ENCODE peak calls at places on chromosomes 12 and 14, in ten cellular contexts. One of them, this sample, is unnamed.

GRCh38 chr12:131012279-131013069 is 58.8 kb downstream of the ADGRD1 start:
- DNase-seq in amygdala: no peak
- DNase-seq in psoas muscle: no peak
- DNase-seq in left ventricle myocardium inferior: no peak
- DNase-seq in sigmoid colon: no peak
- DNase-seq in ecto neural progenitor cell: no peak
- DNase-seq in left lung: no peak
- DNase-seq in iris pigment epithelial cell: no peak
- DNase-seq in stimulated activated CD8-positive, alpha-beta memory T cell treated with anti-CD3 and anti-CD28 coated beads, Interleukin-2, amount 100 ng/mL, for 1 hour: no peak
- DNase-seq in activated CD8-positive, alpha-beta memory T cell treated with anti-CD3 and anti-CD28 coated beads, Interleukin-2, amount 50 U/mL, for 4 hours: no peak
- DNase-seq in this sample: no peak

GRCh38 chr14:71348394-71348793 is 441.1 kb downstream of the PCNX1 start:
- DNase-seq in amygdala: no peak
- DNase-seq in psoas muscle: no peak
- DNase-seq in left ventricle myocardium inferior: no peak
- DNase-seq in sigmoid colon: no peak
- DNase-seq in ecto neural progenitor cell: no peak
- DNase-seq in left lung: no peak
- DNase-seq in iris pigment epithelial cell: no peak
- DNase-seq in stimulated activated CD8-positive, alpha-beta memory T cell treated with anti-CD3 and anti-CD28 coated beads, Interleukin-2, amount 100 ng/mL, for 1 hour: no peak
- DNase-seq in activated CD8-positive, alpha-beta memory T cell treated with anti-CD3 and anti-CD28 coated beads, Interleukin-2, amount 50 U/mL, for 4 hours: no peak
- DNase-seq in this sample: no peak

GRCh38 chr12:106133136-106134087 is 5.3 kb downstream of the NUAK1 start:
- DNase-seq in amygdala: no peak
- DNase-seq in psoas muscle: no peak
- DNase-seq in left ventricle myocardium inferior: no peak
- DNase-seq in sigmoid colon: no peak
- DNase-seq in ecto neural progenitor cell: no peak
- DNase-seq in left lung: no peak
- DNase-seq in iris pigment epithelial cell: no peak
- DNase-seq in stimulated activated CD8-positive, alpha-beta memory T cell treated with anti-CD3 and anti-CD28 coated beads, Interleukin-2, amount 100 ng/mL, for 1 hour: no peak
- DNase-seq in activated CD8-positive, alpha-beta memory T cell treated with anti-CD3 and anti-CD28 coated beads, Interleukin-2, amount 50 U/mL, for 4 hours: no peak
- DNase-seq in this sample: no peak

GRCh38 chr12:92185052-92185451 is 39.4 kb upstream of the BTG1 start:
- DNase-seq in amygdala: no peak
- DNase-seq in psoas muscle: no peak
- DNase-seq in left ventricle myocardium inferior: no peak
- DNase-seq in sigmoid colon: no peak
- DNase-seq in ecto neural progenitor cell: no peak
- DNase-seq in left lung: no peak
- DNase-seq in iris pigment epithelial cell: no peak
- DNase-seq in stimulated activated CD8-positive, alpha-beta memory T cell treated with anti-CD3 and anti-CD28 coated beads, Interleukin-2, amount 100 ng/mL, for 1 hour: no peak
- DNase-seq in activated CD8-positive, alpha-beta memory T cell treated with anti-CD3 and anti-CD28 coated beads, Interleukin-2, amount 50 U/mL, for 4 hours: no peak
- DNase-seq in this sample: no peak

GRCh38 chr14:73833530-73834257 is 17.9 kb upstream of the PTGR2 start:
- DNase-seq in amygdala: no peak
- DNase-seq in psoas muscle: no peak
- DNase-seq in left ventricle myocardium inferior: peak; percentile 27
- DNase-seq in sigmoid colon: no peak
- DNase-seq in ecto neural progenitor cell: no peak
- DNase-seq in left lung: no peak
- DNase-seq in iris pigment epithelial cell: peak; percentile 27
- DNase-seq in stimulated activated CD8-positive, alpha-beta memory T cell treated with anti-CD3 and anti-CD28 coated beads, Interleukin-2, amount 100 ng/mL, for 1 hour: no peak
- DNase-seq in activated CD8-positive, alpha-beta memory T cell treated with anti-CD3 and anti-CD28 coated beads, Interleukin-2, amount 50 U/mL, for 4 hours: no peak
- DNase-seq in this sample: no peak

GRCh38 chr14:23457587-23458445 is 11.7 kb upstream of the NGDN start:
- DNase-seq in amygdala: no peak
- DNase-seq in psoas muscle: no peak
- DNase-seq in left ventricle myocardium inferior: no peak
- DNase-seq in sigmoid colon: no peak
- DNase-seq in ecto neural progenitor cell: no peak
- DNase-seq in left lung: no peak
- DNase-seq in iris pigment epithelial cell: no peak
- DNase-seq in stimulated activated CD8-positive, alpha-beta memory T cell treated with anti-CD3 and anti-CD28 coated beads, Interleukin-2, amount 100 ng/mL, for 1 hour: no peak
- DNase-seq in activated CD8-positive, alpha-beta memory T cell treated with anti-CD3 and anti-CD28 coated beads, Interleukin-2, amount 50 U/mL, for 4 hours: no peak
- DNase-seq in this sample: no peak

GRCh38 chr14:94689218-94689984 is 77.2 kb downstream of the SERPINA3 start:
- DNase-seq in amygdala: peak; percentile 38
- DNase-seq in psoas muscle: peak; percentile 79
- DNase-seq in left ventricle myocardium inferior: peak; percentile 58
- DNase-seq in sigmoid colon: peak; percentile 75
- DNase-seq in ecto neural progenitor cell: peak; percentile 88
- DNase-seq in left lung: peak; percentile 86
- DNase-seq in iris pigment epithelial cell: peak; percentile 29
- DNase-seq in stimulated activated CD8-positive, alpha-beta memory T cell treated with anti-CD3 and anti-CD28 coated beads, Interleukin-2, amount 100 ng/mL, for 1 hour: peak; percentile 14
- DNase-seq in activated CD8-positive, alpha-beta memory T cell treated with anti-CD3 and anti-CD28 coated beads, Interleukin-2, amount 50 U/mL, for 4 hours: peak; percentile 36
- DNase-seq in this sample: peak; percentile 30

GRCh38 chr14:62017651-62018230 is 255.5 kb downstream of the SNAPC1 start:
- DNase-seq in amygdala: no peak
- DNase-seq in psoas muscle: no peak
- DNase-seq in left ventricle myocardium inferior: no peak
- DNase-seq in sigmoid colon: no peak
- DNase-seq in ecto neural progenitor cell: no peak
- DNase-seq in left lung: no peak
- DNase-seq in iris pigment epithelial cell: peak; percentile 4
- DNase-seq in stimulated activated CD8-positive, alpha-beta memory T cell treated with anti-CD3 and anti-CD28 coated beads, Interleukin-2, amount 100 ng/mL, for 1 hour: no peak
- DNase-seq in activated CD8-positive, alpha-beta memory T cell treated with anti-CD3 and anti-CD28 coated beads, Interleukin-2, amount 50 U/mL, for 4 hours: no peak
- DNase-seq in this sample: no peak

GRCh38 chr14:64234877-64235651 is 59.1 kb downstream of the ESR2 start:
- DNase-seq in amygdala: no peak
- DNase-seq in psoas muscle: no peak
- DNase-seq in left ventricle myocardium inferior: no peak
- DNase-seq in sigmoid colon: no peak
- DNase-seq in ecto neural progenitor cell: no peak
- DNase-seq in left lung: no peak
- DNase-seq in iris pigment epithelial cell: peak; percentile 58
- DNase-seq in stimulated activated CD8-positive, alpha-beta memory T cell treated with anti-CD3 and anti-CD28 coated beads, Interleukin-2, amount 100 ng/mL, for 1 hour: no peak
- DNase-seq in activated CD8-positive, alpha-beta memory T cell treated with anti-CD3 and anti-CD28 coated beads, Interleukin-2, amount 50 U/mL, for 4 hours: no peak
- DNase-seq in this sample: no peak

GRCh38 chr12:27602516-27602915 is 78.5 kb downstream of the PPFIBP1 start:
- DNase-seq in amygdala: no peak
- DNase-seq in psoas muscle: no peak
- DNase-seq in left ventricle myocardium inferior: no peak
- DNase-seq in sigmoid colon: no peak
- DNase-seq in ecto neural progenitor cell: no peak
- DNase-seq in left lung: no peak
- DNase-seq in iris pigment epithelial cell: no peak
- DNase-seq in stimulated activated CD8-positive, alpha-beta memory T cell treated with anti-CD3 and anti-CD28 coated beads, Interleukin-2, amount 100 ng/mL, for 1 hour: no peak
- DNase-seq in activated CD8-positive, alpha-beta memory T cell treated with anti-CD3 and anti-CD28 coated beads, Interleukin-2, amount 50 U/mL, for 4 hours: no peak
- DNase-seq in this sample: no peak

GRCh38 chr14:24376448-24377070 is 8.6 kb downstream of the NFATC4 start:
- DNase-seq in amygdala: no peak
- DNase-seq in psoas muscle: no peak
- DNase-seq in left ventricle myocardium inferior: no peak
- DNase-seq in sigmoid colon: no peak
- DNase-seq in ecto neural progenitor cell: peak; percentile 67
- DNase-seq in left lung: no peak
- DNase-seq in iris pigment epithelial cell: no peak
- DNase-seq in stimulated activated CD8-positive, alpha-beta memory T cell treated with anti-CD3 and anti-CD28 coated beads, Interleukin-2, amount 100 ng/mL, for 1 hour: no peak
- DNase-seq in activated CD8-positive, alpha-beta memory T cell treated with anti-CD3 and anti-CD28 coated beads, Interleukin-2, amount 50 U/mL, for 4 hours: no peak
- DNase-seq in this sample: no peak

GRCh38 chr12:39813776-39814175 is 194.2 kb upstream of the ABCD2 start:
- DNase-seq in amygdala: no peak
- DNase-seq in psoas muscle: no peak
- DNase-seq in left ventricle myocardium inferior: no peak
- DNase-seq in sigmoid colon: no peak
- DNase-seq in ecto neural progenitor cell: no peak
- DNase-seq in left lung: no peak
- DNase-seq in iris pigment epithelial cell: peak; percentile 30
- DNase-seq in stimulated activated CD8-positive, alpha-beta memory T cell treated with anti-CD3 and anti-CD28 coated beads, Interleukin-2, amount 100 ng/mL, for 1 hour: no peak
- DNase-seq in activated CD8-positive, alpha-beta memory T cell treated with anti-CD3 and anti-CD28 coated beads, Interleukin-2, amount 50 U/mL, for 4 hours: no peak
- DNase-seq in this sample: no peak

GRCh38 chr12:51329742-51330141 is 5.8 kb upstream of the BIN2 start:
- DNase-seq in amygdala: no peak
- DNase-seq in psoas muscle: no peak
- DNase-seq in left ventricle myocardium inferior: no peak
- DNase-seq in sigmoid colon: no peak
- DNase-seq in ecto neural progenitor cell: no peak
- DNase-seq in left lung: no peak
- DNase-seq in iris pigment epithelial cell: no peak
- DNase-seq in stimulated activated CD8-positive, alpha-beta memory T cell treated with anti-CD3 and anti-CD28 coated beads, Interleukin-2, amount 100 ng/mL, for 1 hour: no peak
- DNase-seq in activated CD8-positive, alpha-beta memory T cell treated with anti-CD3 and anti-CD28 coated beads, Interleukin-2, amount 50 U/mL, for 4 hours: no peak
- DNase-seq in this sample: no peak

GRCh38 chr12:50110762-50111416 is 1.1 kb upstream of the COX14 start:
- DNase-seq in amygdala: no peak
- DNase-seq in psoas muscle: peak; percentile 92
- DNase-seq in left ventricle myocardium inferior: peak; percentile 82
- DNase-seq in sigmoid colon: peak; percentile 80
- DNase-seq in ecto neural progenitor cell: peak; percentile 75
- DNase-seq in left lung: peak; percentile 82
- DNase-seq in iris pigment epithelial cell: peak; percentile 25
- DNase-seq in stimulated activated CD8-positive, alpha-beta memory T cell treated with anti-CD3 and anti-CD28 coated beads, Interleukin-2, amount 100 ng/mL, for 1 hour: no peak
- DNase-seq in activated CD8-positive, alpha-beta memory T cell treated with anti-CD3 and anti-CD28 coated beads, Interleukin-2, amount 50 U/mL, for 4 hours: no peak
- DNase-seq in this sample: peak; percentile 39

GRCh38 chr14:20719777-20720176 is 25.9 kb upstream of the EDDM3A start:
- DNase-seq in amygdala: no peak
- DNase-seq in psoas muscle: no peak
- DNase-seq in left ventricle myocardium inferior: no peak
- DNase-seq in sigmoid colon: no peak
- DNase-seq in ecto neural progenitor cell: no peak
- DNase-seq in left lung: no peak
- DNase-seq in iris pigment epithelial cell: no peak
- DNase-seq in stimulated activated CD8-positive, alpha-beta memory T cell treated with anti-CD3 and anti-CD28 coated beads, Interleukin-2, amount 100 ng/mL, for 1 hour: no peak
- DNase-seq in activated CD8-positive, alpha-beta memory T cell treated with anti-CD3 and anti-CD28 coated beads, Interleukin-2, amount 50 U/mL, for 4 hours: no peak
- DNase-seq in this sample: no peak

GRCh38 chr12:109139791-109140190 is 23.4 kb downstream of the ACACB start:
- DNase-seq in amygdala: no peak
- DNase-seq in psoas muscle: no peak
- DNase-seq in left ventricle myocardium inferior: no peak
- DNase-seq in sigmoid colon: peak; percentile 49
- DNase-seq in ecto neural progenitor cell: no peak
- DNase-seq in left lung: no peak
- DNase-seq in iris pigment epithelial cell: no peak
- DNase-seq in stimulated activated CD8-positive, alpha-beta memory T cell treated with anti-CD3 and anti-CD28 coated beads, Interleukin-2, amount 100 ng/mL, for 1 hour: no peak
- DNase-seq in activated CD8-positive, alpha-beta memory T cell treated with anti-CD3 and anti-CD28 coated beads, Interleukin-2, amount 50 U/mL, for 4 hours: no peak
- DNase-seq in this sample: no peak

GRCh38 chr12:16228067-16228466 is 49.4 kb downstream of the SLC15A5 start:
- DNase-seq in amygdala: no peak
- DNase-seq in psoas muscle: no peak
- DNase-seq in left ventricle myocardium inferior: no peak
- DNase-seq in sigmoid colon: no peak
- DNase-seq in ecto neural progenitor cell: no peak
- DNase-seq in left lung: no peak
- DNase-seq in iris pigment epithelial cell: peak; percentile 6
- DNase-seq in stimulated activated CD8-positive, alpha-beta memory T cell treated with anti-CD3 and anti-CD28 coated beads, Interleukin-2, amount 100 ng/mL, for 1 hour: no peak
- DNase-seq in activated CD8-positive, alpha-beta memory T cell treated with anti-CD3 and anti-CD28 coated beads, Interleukin-2, amount 50 U/mL, for 4 hours: no peak
- DNase-seq in this sample: no peak

GRCh38 chr12:26760657-26761293 is 72.2 kb downstream of the ITPR2 start:
- DNase-seq in amygdala: no peak
- DNase-seq in psoas muscle: no peak
- DNase-seq in left ventricle myocardium inferior: no peak
- DNase-seq in sigmoid colon: no peak
- DNase-seq in ecto neural progenitor cell: no peak
- DNase-seq in left lung: no peak
- DNase-seq in iris pigment epithelial cell: no peak
- DNase-seq in stimulated activated CD8-positive, alpha-beta memory T cell treated with anti-CD3 and anti-CD28 coated beads, Interleukin-2, amount 100 ng/mL, for 1 hour: no peak
- DNase-seq in activated CD8-positive, alpha-beta memory T cell treated with anti-CD3 and anti-CD28 coated beads, Interleukin-2, amount 50 U/mL, for 4 hours: no peak
- DNase-seq in this sample: no peak